ENCODE peak calls at places on chromosome 9, in five cellular contexts. H is astrocyte of the spinal cord; A is CD8-positive, alpha-beta T cell; X is cardiac muscle cell; I is WTC11. O is an unnamed sample.
A peak's percentile ranks its signal among the peaks of the same experiment; 100 is the strongest.

GRCh38 chr9:70411141-70411929 is 3.1 kb downstream of the KLF9 start:
- DNase-seq in H (peak; percentile 78), A (peak; percentile 42), X (peak; percentile 76), I (no peak), O (peak; percentile 35)

GRCh38 chr9:88106492-88106891 is 31.8 kb downstream of the SPATA31C2 start:
- DNase-seq in H (peak; percentile 27), A (no peak), X (peak; percentile 58), I (peak; percentile 21), O (no peak)

GRCh38 chr9:134314039-134314949 is 12.0 kb upstream of the RXRA start:
- DNase-seq in H (no peak), A (no peak), X (no peak), I (no peak), O (no peak)

GRCh38 chr9:136689108-136689460 is 1.8 kb upstream of the AGPAT2 start:
- DNase-seq in H (no peak), A (no peak), X (no peak), I (no peak), O (no peak)

GRCh38 chr9:117403403-117403811 is 11.4 kb downstream of the ASTN2 start:
- DNase-seq in H (no peak), A (no peak), X (no peak), I (no peak), O (no peak)

GRCh38 chr9:72554221-72554641 is 32.8 kb downstream of the TMC1 start:
- DNase-seq in H (peak; percentile 76), A (no peak), X (peak; percentile 89), I (no peak), O (no peak)

GRCh38 chr9:91515074-91515687 is 91.5 kb upstream of the NFIL3 start:
- DNase-seq in H (peak; percentile 77), A (no peak), X (peak; percentile 92), I (no peak), O (no peak)

GRCh38 chr9:134293031-134293521 is 33.2 kb upstream of the RXRA start:
- DNase-seq in H (no peak), A (no peak), X (no peak), I (no peak), O (no peak)

GRCh38 chr9:127320122-127320378 is 55.5 kb downstream of the GARNL3 start:
- DNase-seq in H (no peak), A (no peak), X (no peak), I (no peak), O (no peak)

GRCh38 chr9:108565651-108566378 is 290.0 kb downstream of the ACTL7B start:
- DNase-seq in H (peak; percentile 86), A (no peak), X (peak; percentile 93), I (peak; percentile 31), O (no peak)

DNA sequence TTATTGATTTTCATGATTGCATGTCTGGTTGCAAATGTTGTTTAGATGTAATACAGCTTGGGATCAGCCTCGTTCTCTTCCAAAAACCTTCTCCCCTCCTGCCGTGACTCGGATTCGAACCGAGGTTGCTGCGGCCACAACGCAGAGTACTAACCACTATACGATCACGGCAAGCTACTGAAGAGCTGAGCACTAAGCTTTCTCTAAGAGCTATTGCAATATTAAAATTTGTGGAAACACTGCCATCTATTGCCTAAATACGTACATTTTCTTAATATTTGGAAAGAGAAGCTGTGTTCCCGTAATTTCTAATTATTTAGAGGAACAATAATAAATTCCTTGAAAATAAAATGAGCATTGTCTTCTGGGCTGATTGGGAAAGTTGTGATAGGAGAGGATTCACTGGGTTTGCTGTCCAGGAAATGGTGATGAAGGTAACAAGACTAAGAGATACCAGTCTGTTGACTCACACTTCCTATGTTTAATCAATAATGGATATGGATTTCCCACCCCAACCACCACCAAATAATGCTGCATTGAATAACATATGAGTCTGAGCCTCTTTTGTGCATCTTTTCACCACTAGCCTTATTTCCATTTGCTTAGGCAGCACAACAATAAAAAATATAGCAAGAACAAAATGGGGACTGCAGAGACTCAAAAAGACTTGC is 120.0 kb upstream of the NFIB start:
- DNase-seq in H (peak; percentile 73), A (no peak), X (peak; percentile 86), I (no peak), O (no peak)
- TF ChIP-seq CTCF in H (peak; percentile 21), A (no peak), X (peak; percentile 28), I (no peak), O (no peak)

DNA sequence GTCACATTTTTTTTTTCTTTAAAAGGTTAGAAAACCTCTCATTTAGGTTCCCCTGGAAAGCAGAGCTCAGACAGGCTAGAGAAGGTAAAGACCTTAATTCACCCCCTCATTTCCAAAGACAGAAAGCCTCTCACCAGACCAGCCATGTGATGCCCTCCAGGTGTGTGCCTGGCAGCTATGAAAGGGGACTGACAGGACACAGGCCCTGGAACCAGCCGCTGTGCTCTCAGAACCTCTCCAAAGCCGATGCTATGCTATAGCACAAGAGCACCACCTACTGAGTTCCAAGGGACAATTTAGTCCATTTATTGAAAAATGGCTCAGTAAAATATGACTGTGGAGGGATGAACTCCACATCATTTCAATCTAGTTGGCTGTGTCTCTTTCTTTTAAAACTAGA is 48.8 kb downstream of the FANCC start:
- DNase-seq in H (peak; percentile 22), A (no peak), X (peak; percentile 55), I (peak; percentile 32), O (no peak)
- TF ChIP-seq CTCF in H (peak; percentile 52), A (no peak), X (peak; percentile 50), I (no peak), O (no peak)

GRCh38 chr9:2117527-2117926 is 102.4 kb downstream of the SMARCA2 start:
- DNase-seq in H (no peak), A (no peak), X (no peak), I (no peak), O (no peak)

GRCh38 chr9:2120926-2121689 is 106.0 kb downstream of the SMARCA2 start:
- DNase-seq in H (peak; percentile 47), A (no peak), X (peak; percentile 71), I (no peak), O (no peak)

GRCh38 chr9:2119490-2120046 is 104.4 kb downstream of the SMARCA2 start:
- DNase-seq in H (no peak), A (no peak), X (no peak), I (no peak), O (no peak)

DNA sequence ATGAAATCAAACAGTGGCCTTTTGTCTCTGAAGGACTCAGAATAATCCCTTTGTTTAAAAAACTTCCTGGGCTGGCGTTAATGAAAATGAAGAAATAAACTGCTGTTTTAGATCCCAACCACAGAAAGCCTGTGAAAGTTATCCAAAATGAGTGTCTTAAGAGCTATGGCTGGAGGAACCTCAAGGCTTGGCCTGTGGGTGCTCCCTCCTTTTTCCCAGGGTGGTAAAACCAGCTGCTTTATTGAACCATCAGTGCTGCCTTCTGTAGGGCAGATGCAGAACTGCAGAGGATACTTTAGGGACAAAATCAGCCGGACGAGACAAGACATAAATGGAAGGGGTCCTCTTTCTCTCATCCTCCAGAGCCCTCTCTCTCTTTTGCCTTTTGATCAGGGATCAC is 100.9 kb downstream of the SMARCA2 start:
- DNase-seq in H (no peak), A (no peak), X (peak; percentile 15), I (peak; percentile 55), O (no peak)
- TF ChIP-seq CTCF in H (peak; percentile 56), A (peak; percentile 31), X (peak; percentile 49), I (peak; percentile 70), O (peak; percentile 11)

GRCh38 chr9:71446499-71447411 is 321.6 kb downstream of the CEMIP2 start:
- DNase-seq in H (peak; percentile 65), A (no peak), X (peak; percentile 72), I (peak; percentile 88), O (no peak)
- TF ChIP-seq CTCF in H (no peak), A (no peak), X (peak; percentile 9), I (no peak), O (no peak)

GRCh38 chr9:106284300-106284699 is 578.7 kb upstream of the ZNF462 start:
- DNase-seq in H (no peak), A (no peak), X (no peak), I (peak; percentile 36), O (no peak)

GRCh38 chr9:106288689-106289088 is 574.3 kb upstream of the ZNF462 start:
- DNase-seq in H (no peak), A (no peak), X (no peak), I (no peak), O (no peak)

GRCh38 chr9:106287108-106287631 is 575.8 kb upstream of the ZNF462 start:
- DNase-seq in H (peak; percentile 56), A (no peak), X (peak; percentile 18), I (no peak), O (no peak)

GRCh38 chr9:106286249-106286648 is 576.7 kb upstream of the ZNF462 start:
- DNase-seq in H (peak; percentile 55), A (no peak), X (peak; percentile 35), I (peak; percentile 36), O (no peak)
- TF ChIP-seq CTCF in H (peak; percentile 34), A (no peak), X (peak; percentile 31), I (peak; percentile 17), O (no peak)

GRCh38 chr9:105661011-105661410 is 1.2 kb upstream of the TAL2 start:
- DNase-seq in H (no peak), A (no peak), X (no peak), I (no peak), O (no peak)

GRCh38 chr9:105651806-105652205 is 10.5 kb upstream of the TAL2 start:
- DNase-seq in H (no peak), A (no peak), X (no peak), I (no peak), O (no peak)

GRCh38 chr9:105658351-105658750 is 3.9 kb upstream of the TAL2 start:
- DNase-seq in H (no peak), A (no peak), X (no peak), I (no peak), O (no peak)

DNA sequence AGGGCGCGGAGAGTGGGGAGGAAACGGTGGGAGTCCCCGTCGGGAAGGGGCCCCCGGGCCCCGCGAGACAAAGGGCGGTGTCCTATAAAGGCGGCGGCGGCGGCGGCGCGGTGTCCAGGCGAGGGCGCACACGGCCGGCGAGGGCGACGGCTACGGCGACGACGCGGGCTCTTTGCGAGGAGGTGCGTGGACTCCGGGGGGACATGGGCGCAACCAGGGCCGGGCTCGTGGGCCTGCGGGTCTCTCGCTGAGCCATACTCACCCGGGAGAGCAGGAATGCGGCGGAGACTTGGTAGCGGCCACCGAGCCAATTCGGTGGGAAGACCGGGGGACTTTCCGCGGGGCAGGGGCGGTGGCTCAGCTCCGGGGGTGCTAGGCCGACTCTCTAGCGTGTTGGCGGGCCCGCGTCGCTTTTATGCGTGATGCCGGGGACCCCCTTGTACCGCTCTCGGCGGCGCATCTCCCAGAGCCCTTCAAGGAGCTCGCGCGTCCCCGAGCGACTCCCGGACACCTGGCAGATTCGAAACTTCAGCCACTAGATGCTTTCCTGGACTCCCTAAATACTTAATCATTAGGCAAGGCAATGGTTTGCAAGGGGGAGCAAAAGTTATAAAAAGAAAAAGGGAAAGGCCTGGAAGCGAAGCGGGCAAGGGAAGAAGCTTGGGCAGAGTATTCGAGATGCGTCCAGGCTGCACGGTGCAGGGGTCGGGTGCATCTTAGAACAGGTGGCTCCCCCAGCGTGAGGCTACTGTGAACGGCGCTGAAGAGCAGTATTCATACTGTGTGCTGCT is 5.9 kb upstream of the TAL2 start:
- DNase-seq in H (no peak), A (peak; percentile 5), X (no peak), I (peak; percentile 42), O (no peak)
- TF ChIP-seq CTCF in H (peak; percentile 1), A (no peak), X (peak; percentile 28), I (no peak), O (no peak)

O was measured in natural killer cell.